ENCODE peak calls at places on chromosomes 3 and 15, in five cellular contexts. One of them, this sample, is unnamed.

GRCh38 chr15:90318591-90318990 is 33.5 kb upstream of the ZNF774 start:
- DNase-seq in H9: no peak
- DNase-seq in mesendoderm: no peak
- DNase-seq in IMR-90: no peak
- DNase-seq in mesenchymal stem cell: no peak
- DNase-seq in this sample: no peak

GRCh38 chr15:52653451-52653964 is 25.7 kb downstream of the ATOSA start:
- DNase-seq in H9: no peak
- DNase-seq in mesendoderm: peak; percentile 59
- DNase-seq in IMR-90: peak; percentile 85
- DNase-seq in mesenchymal stem cell: peak; percentile 82
- DNase-seq in this sample: no peak

GRCh38 chr3:4571690-4572334 is 78.7 kb downstream of the ITPR1 start:
- DNase-seq in H9: no peak
- DNase-seq in mesendoderm: peak; percentile 47
- DNase-seq in IMR-90: no peak
- DNase-seq in mesenchymal stem cell: peak; percentile 24
- DNase-seq in this sample: no peak

GRCh38 chr15:49421991-49422390 is 1.1 kb upstream of the FGF7 start:
- DNase-seq in H9: peak; percentile 31
- DNase-seq in mesendoderm: peak; percentile 73
- DNase-seq in IMR-90: peak; percentile 81
- DNase-seq in mesenchymal stem cell: peak; percentile 54
- DNase-seq in this sample: peak; percentile 40

GRCh38 chr3:29186982-29187718 is 93.7 kb upstream of the RBMS3 start:
- DNase-seq in H9: no peak
- DNase-seq in mesendoderm: peak; percentile 27
- DNase-seq in IMR-90: peak; percentile 92
- DNase-seq in mesenchymal stem cell: peak; percentile 77
- DNase-seq in this sample: no peak

GRCh38 chr3:101809178-101810022 is 30.4 kb downstream of the NXPE3 start:
- DNase-seq in H9: no peak
- DNase-seq in mesendoderm: peak; percentile 44
- DNase-seq in IMR-90: peak; percentile 56
- DNase-seq in mesenchymal stem cell: peak; percentile 63
- DNase-seq in this sample: peak; percentile 36

GRCh38 chr3:156762631-156763185 is 63.4 kb upstream of the LEKR1 start:
- DNase-seq in H9: no peak
- DNase-seq in mesendoderm: no peak
- DNase-seq in IMR-90: peak; percentile 93
- DNase-seq in mesenchymal stem cell: peak; percentile 70
- DNase-seq in this sample: no peak

GRCh38 chr3:181712190-181712504 is 422 bp downstream of the SOX2 start:
- DNase-seq in H9: no peak
- DNase-seq in mesendoderm: no peak
- DNase-seq in IMR-90: no peak
- DNase-seq in mesenchymal stem cell: no peak
- DNase-seq in this sample: no peak

GRCh38 chr3:129463094-129463493 is 23.1 kb downstream of the IFT122 start:
- DNase-seq in H9: no peak
- DNase-seq in mesendoderm: no peak
- DNase-seq in IMR-90: no peak
- DNase-seq in mesenchymal stem cell: no peak
- DNase-seq in this sample: no peak

GRCh38 chr3:75082845-75083244 is 468.4 kb upstream of the CNTN3 start:
- DNase-seq in H9: no peak
- DNase-seq in mesendoderm: no peak
- DNase-seq in IMR-90: no peak
- DNase-seq in mesenchymal stem cell: no peak
- DNase-seq in this sample: no peak

GRCh38 chr15:55402707-55403106 is 5.5 kb downstream of the CCPG1 start:
- DNase-seq in H9: no peak
- DNase-seq in mesendoderm: no peak
- DNase-seq in IMR-90: no peak
- DNase-seq in mesenchymal stem cell: peak; percentile 23
- DNase-seq in this sample: no peak

GRCh38 chr3:186255703-186256331 is 106.2 kb downstream of the DGKG start:
- DNase-seq in H9: peak; percentile 59
- DNase-seq in mesendoderm: peak; percentile 20
- DNase-seq in IMR-90: no peak
- DNase-seq in mesenchymal stem cell: no peak
- DNase-seq in this sample: no peak

GRCh38 chr3:132318451-132318850 is 1.2 kb downstream of the ACP3 start:
- DNase-seq in H9: no peak
- DNase-seq in mesendoderm: no peak
- DNase-seq in IMR-90: peak; percentile 45
- DNase-seq in mesenchymal stem cell: peak; percentile 44
- DNase-seq in this sample: no peak

GRCh38 chr3:30934208-30934550 is 39.7 kb upstream of the GADL1 start:
- DNase-seq in H9: no peak
- DNase-seq in mesendoderm: peak; percentile 56
- DNase-seq in IMR-90: peak; percentile 37
- DNase-seq in mesenchymal stem cell: peak; percentile 26
- DNase-seq in this sample: no peak

GRCh38 chr3:183711516-183711915 is 13.9 kb downstream of the YEATS2 start:
- DNase-seq in H9: no peak
- DNase-seq in mesendoderm: no peak
- DNase-seq in IMR-90: peak; percentile 69
- DNase-seq in mesenchymal stem cell: no peak
- DNase-seq in this sample: no peak

GRCh38 chr3:193620055-193620454 is 27.0 kb downstream of the OPA1 start:
- DNase-seq in H9: no peak
- DNase-seq in mesendoderm: no peak
- DNase-seq in IMR-90: no peak
- DNase-seq in mesenchymal stem cell: no peak
- DNase-seq in this sample: no peak

GRCh38 chr3:71478568-71478967 is 105.0 kb downstream of the FOXP1 start:
- DNase-seq in H9: no peak
- DNase-seq in mesendoderm: peak; percentile 43
- DNase-seq in IMR-90: peak; percentile 26
- DNase-seq in mesenchymal stem cell: peak; percentile 21
- DNase-seq in this sample: no peak

GRCh38 chr15:57732526-57733331 is 26.2 kb downstream of the POLR2M start:
- DNase-seq in H9: peak; percentile 60
- DNase-seq in mesendoderm: peak; percentile 68
- DNase-seq in IMR-90: peak; percentile 50
- DNase-seq in mesenchymal stem cell: peak; percentile 62
- DNase-seq in this sample: peak; percentile 55

GRCh38 chr3:14143271-14143605 is 18.4 kb downstream of the TMEM43 start:
- DNase-seq in H9: no peak
- DNase-seq in mesendoderm: no peak
- DNase-seq in IMR-90: peak; percentile 52
- DNase-seq in mesenchymal stem cell: peak; percentile 36
- DNase-seq in this sample: no peak

GRCh38 chr15:45534821-45535220 is 12.3 kb upstream of the SLC30A4 start:
- DNase-seq in H9: no peak
- DNase-seq in mesendoderm: no peak
- DNase-seq in IMR-90: no peak
- DNase-seq in mesenchymal stem cell: no peak
- DNase-seq in this sample: no peak

GRCh38 chr3:103653996-103654395 is 1219.2 kb downstream of the ZPLD1 start:
- DNase-seq in H9: no peak
- DNase-seq in mesendoderm: no peak
- DNase-seq in IMR-90: no peak
- DNase-seq in mesenchymal stem cell: no peak
- DNase-seq in this sample: no peak

GRCh38 chr15:43266834-43267233 is at the start of gene TGM5:
- DNase-seq in H9: no peak
- DNase-seq in mesendoderm: no peak
- DNase-seq in IMR-90: no peak
- DNase-seq in mesenchymal stem cell: no peak
- DNase-seq in this sample: no peak

GRCh38 chr3:179967622-179968021 is 69.1 kb downstream of the PEX5L start:
- DNase-seq in H9: no peak
- DNase-seq in mesendoderm: peak; percentile 30
- DNase-seq in IMR-90: peak; percentile 0
- DNase-seq in mesenchymal stem cell: no peak
- DNase-seq in this sample: no peak

GRCh38 chr15:68442041-68442440 is 10.1 kb upstream of the ITGA11 start:
- DNase-seq in H9: peak; percentile 13
- DNase-seq in mesendoderm: no peak
- DNase-seq in IMR-90: peak; percentile 45
- DNase-seq in mesenchymal stem cell: peak; percentile 64
- DNase-seq in this sample: no peak

GRCh38 chr3:12486916-12487315 is 2.6 kb downstream of the TSEN2 start:
- DNase-seq in H9: no peak
- DNase-seq in mesendoderm: no peak
- DNase-seq in IMR-90: no peak
- DNase-seq in mesenchymal stem cell: no peak
- DNase-seq in this sample: no peak

GRCh38 chr3:151875759-151876158 is 2.3 kb downstream of the SUCNR1 start:
- DNase-seq in H9: no peak
- DNase-seq in mesendoderm: no peak
- DNase-seq in IMR-90: peak; percentile 46
- DNase-seq in mesenchymal stem cell: peak; percentile 49
- DNase-seq in this sample: no peak

GRCh38 chr15:29821416-29822099 is 710 bp downstream of the TJP1 start:
- DNase-seq in H9: peak; percentile 81
- DNase-seq in mesendoderm: peak; percentile 96
- DNase-seq in IMR-90: peak; percentile 85
- DNase-seq in mesenchymal stem cell: peak; percentile 93
- DNase-seq in this sample: peak; percentile 55

DNA sequence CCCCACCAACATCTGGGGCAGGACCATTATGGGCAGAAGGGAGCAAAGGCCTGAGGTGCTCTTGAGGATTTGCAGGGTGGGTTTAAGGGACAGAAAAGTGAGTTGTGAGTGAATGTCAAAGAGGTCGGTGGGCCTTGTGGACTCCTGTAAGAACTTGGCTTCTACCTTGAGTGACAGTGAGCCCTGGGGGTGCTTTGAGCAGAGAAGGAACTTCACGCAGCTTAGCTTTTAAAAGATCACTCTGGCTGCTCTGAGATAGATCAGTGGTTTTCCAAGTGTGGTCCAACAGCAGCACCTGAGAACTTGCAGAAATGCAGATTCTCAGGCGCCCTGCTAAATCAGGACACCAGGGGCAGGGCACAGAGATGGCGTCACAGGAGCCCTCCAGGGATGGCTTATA is 15.3 kb upstream of the ALAS1 start:
- DNase-seq in H9: no peak
- DNase-seq in mesendoderm: no peak
- DNase-seq in IMR-90: no peak
- DNase-seq in mesenchymal stem cell: no peak
- DNase-seq in this sample: no peak
- H3K18ac ChIP-seq in H9: no peak overlapping the region
- H3K18ac ChIP-seq in mesendoderm: no peak overlapping the region
- H3K18ac ChIP-seq in IMR-90: no peak overlapping the region
- H3K18ac ChIP-seq in mesenchymal stem cell: no peak overlapping the region
- H3K18ac ChIP-seq in this sample: no peak overlapping the region

GRCh38 chr3:59480486-59480995 is 430.7 kb upstream of the CFAP20DC start:
- DNase-seq in H9: no peak
- DNase-seq in mesendoderm: no peak
- DNase-seq in IMR-90: peak; percentile 72
- DNase-seq in mesenchymal stem cell: peak; percentile 73
- DNase-seq in this sample: no peak
- H3K9ac ChIP-seq in H9: no peak overlapping the region
- H3K9ac ChIP-seq in mesendoderm: no peak overlapping the region
- H3K9ac ChIP-seq in IMR-90: no peak overlapping the region
- H3K9ac ChIP-seq in mesenchymal stem cell: peak overlapping the region; percentile 50
- H3K9ac ChIP-seq in this sample: no peak overlapping the region

DNA sequence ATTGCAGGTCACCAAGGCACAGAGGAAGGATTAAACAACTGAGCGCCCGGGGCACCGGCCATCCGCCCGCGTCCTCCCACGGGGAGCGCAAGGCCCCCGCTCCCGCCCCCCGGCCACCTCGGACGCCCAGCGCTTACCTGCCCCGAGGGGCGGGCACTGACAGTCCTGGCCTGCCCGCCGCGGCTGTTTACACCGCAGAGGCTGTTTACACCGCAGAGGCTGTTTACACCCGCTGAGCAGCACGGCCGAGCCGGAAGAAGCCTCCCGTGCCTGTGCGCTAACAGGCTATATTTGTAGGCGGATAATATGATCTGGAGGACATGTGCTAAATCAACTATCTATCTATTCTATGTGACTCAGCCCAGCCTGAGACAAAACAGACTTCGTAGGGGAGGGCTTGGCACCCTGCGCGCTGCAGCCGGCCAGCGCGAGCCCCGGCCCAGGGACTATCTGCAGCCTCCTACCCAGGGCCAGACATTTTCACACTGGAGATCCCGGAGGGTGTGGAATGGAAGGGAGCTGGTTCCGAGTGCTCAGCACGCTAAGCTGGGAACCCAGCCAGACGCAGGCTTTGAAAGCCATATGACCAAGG is at the start of gene LRRC2:
- DNase-seq in H9: peak; percentile 71
- DNase-seq in mesendoderm: peak; percentile 90
- DNase-seq in IMR-90: peak; percentile 76
- DNase-seq in mesenchymal stem cell: peak; percentile 86
- DNase-seq in this sample: no peak
- H3K4ac ChIP-seq in H9: no peak within 1 kb of the TSS
- H3K4ac ChIP-seq in mesendoderm: peak within 1 kb of the TSS; percentile 82
- H3K4ac ChIP-seq in IMR-90: peak within 1 kb of the TSS; percentile 95
- H3K4ac ChIP-seq in mesenchymal stem cell: peak within 1 kb of the TSS; percentile 69
- H3K4ac ChIP-seq in this sample: no peak within 1 kb of the TSS

GRCh38 chr15:88541709-88542341 is 4.7 kb downstream of the DET1 start:
- DNase-seq in H9: no peak
- DNase-seq in mesendoderm: no peak
- DNase-seq in IMR-90: no peak
- DNase-seq in mesenchymal stem cell: no peak
- DNase-seq in this sample: no peak

GRCh38 chr15:88546248-88547129 is at the start of gene DET1:
- DNase-seq in H9: peak; percentile 99
- DNase-seq in mesendoderm: peak; percentile 99
- DNase-seq in IMR-90: peak; percentile 94
- DNase-seq in mesenchymal stem cell: peak; percentile 93
- DNase-seq in this sample: peak; percentile 81

GRCh38 chr15:88542342-88542733 is 4.1 kb downstream of the DET1 start:
- DNase-seq in H9: no peak
- DNase-seq in mesendoderm: no peak
- DNase-seq in IMR-90: no peak
- DNase-seq in mesenchymal stem cell: peak; percentile 85
- DNase-seq in this sample: no peak

GRCh38 chr15:88539441-88539840 is 7.0 kb downstream of the DET1 start:
- DNase-seq in H9: no peak
- DNase-seq in mesendoderm: no peak
- DNase-seq in IMR-90: no peak
- DNase-seq in mesenchymal stem cell: peak; percentile 72
- DNase-seq in this sample: no peak

DNA sequence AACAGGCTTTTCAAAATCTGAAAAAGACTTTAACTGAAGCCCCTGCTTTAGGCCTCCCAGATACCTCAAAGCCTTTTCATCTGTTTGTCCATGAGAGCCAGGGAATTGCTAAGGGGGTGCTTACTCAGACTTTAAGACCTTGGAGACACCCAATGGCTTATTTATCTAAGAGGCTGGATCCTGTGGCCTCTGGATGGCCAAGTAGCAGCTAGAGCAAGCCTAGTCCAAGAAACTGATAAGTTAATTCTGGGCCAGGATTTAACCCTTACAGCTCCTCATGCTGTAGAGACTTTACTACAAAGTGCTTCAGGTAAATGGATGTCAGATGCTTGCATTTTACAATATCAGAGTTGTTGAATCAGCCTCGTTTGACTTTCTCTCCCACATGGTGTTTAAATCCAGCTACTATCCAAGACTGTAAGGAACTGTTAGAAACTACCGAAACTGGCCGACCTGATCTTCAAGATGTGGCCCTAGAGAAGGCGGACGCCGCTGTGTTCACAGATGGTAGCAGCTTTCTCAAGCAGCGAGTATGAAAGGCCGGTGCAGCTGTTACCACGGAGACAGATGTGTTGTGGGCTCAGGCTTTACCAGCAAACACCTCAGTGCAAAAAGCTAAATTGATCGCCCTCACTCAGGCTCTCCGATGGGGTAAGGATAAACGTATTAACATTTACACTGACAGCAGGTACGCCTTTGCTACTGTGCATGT is 3.3 kb downstream of the DET1 start:
- DNase-seq in H9: no peak
- DNase-seq in mesendoderm: peak; percentile 78
- DNase-seq in IMR-90: peak; percentile 37
- DNase-seq in mesenchymal stem cell: peak; percentile 29
- DNase-seq in this sample: no peak
- H3K18ac ChIP-seq in H9: no peak overlapping the region
- H3K18ac ChIP-seq in mesendoderm: peak overlapping the region; percentile 86
- H3K18ac ChIP-seq in IMR-90: no peak overlapping the region
- H3K18ac ChIP-seq in mesenchymal stem cell: no peak overlapping the region
- H3K18ac ChIP-seq in this sample: no peak overlapping the region

This sample was measured in neuronal stem cell.